ENCODE peak calls at places on chromosomes 4 and X, in seven cellular contexts. M is ovary; S is stomach; Y is effector memory CD4-positive, alpha-beta T cell; L is CD8-positive, alpha-beta T cell; I is CD8-positive, alpha-beta memory T cell; V is uterus. H is an unnamed sample.

GRCh38 chrX:71547339-71547738 is 14.4 kb downstream of the OGT start:
- DNase-seq in I (no peak), M (no peak), Y (no peak), L (no peak), S (no peak), V (no peak), H (no peak)

GRCh38 chr4:149164282-149164681 is 651.4 kb downstream of the IQCM start:
- DNase-seq in S (no peak), M (no peak), L (no peak), I (no peak), Y (no peak), V (no peak), H (no peak)

GRCh38 chr4:82988323-82988832 is 22.2 kb downstream of the LIN54 start:
- DNase-seq in S (no peak), V (no peak), I (no peak), M (no peak), Y (no peak), L (no peak), H (no peak)

GRCh38 chr4:46392421-46392820 is 2.5 kb upstream of the GABRA2 start:
- DNase-seq in Y (no peak), S (no peak), I (no peak), L (no peak), V (no peak), M (no peak), H (no peak)

GRCh38 chrX:30504309-30504708 is 73.3 kb downstream of the TASL start:
- DNase-seq in M (no peak), L (no peak), V (no peak), I (no peak), Y (no peak), S (no peak), H (no peak)

GRCh38 chrX:13008189-13008533 is 33.3 kb downstream of the TMSB4X start:
- DNase-seq in V (no peak), Y (no peak), L (no peak), M (no peak), S (no peak), I (no peak), H (no peak)

GRCh38 chrX:6002056-6002455 is 226.6 kb downstream of the NLGN4X start:
- DNase-seq in Y (no peak), I (no peak), V (no peak), M (no peak), L (no peak), S (no peak), H (no peak)

GRCh38 chrX:48702716-48703115 is 6.2 kb downstream of the SUV39H1 start:
- DNase-seq in M (no peak), S (no peak), I (no peak), Y (no peak), L (no peak), V (no peak), H (no peak)

GRCh38 chrX:24023972-24024664 is 2.9 kb downstream of the KLHL15 start:
- DNase-seq in S (no peak), Y (no peak), I (no peak), M (no peak), V (no peak), L (no peak), H (peak; percentile 45)

GRCh38 chr4:107248571-107248970 is 212.5 kb upstream of the DKK2 start:
- DNase-seq in S (no peak), V (no peak), Y (no peak), L (no peak), M (no peak), I (no peak), H (no peak)

GRCh38 chrX:123962794-123963373 is 1.4 kb downstream of the STAG2 start:
- DNase-seq in S (peak; percentile 88), V (peak; percentile 95), M (peak; percentile 89), I (peak; percentile 69), Y (peak; percentile 76), L (peak; percentile 78), H (peak; percentile 75)

GRCh38 chr4:181566490-181566889 is 676.7 kb upstream of the TENM3 start:
- DNase-seq in V (no peak), S (no peak), Y (no peak), I (no peak), M (no peak), L (no peak), H (no peak)

GRCh38 chr4:188439641-188440311 is 300.5 kb downstream of the TRIML1 start:
- DNase-seq in L (no peak), M (no peak), I (no peak), V (no peak), S (peak; percentile 32), Y (no peak), H (no peak)

GRCh38 chrX:106684207-106684606 is 42.3 kb upstream of the RNF128 start:
- DNase-seq in I (no peak), L (no peak), Y (no peak), M (no peak), V (no peak), S (no peak), H (no peak)

GRCh38 chr4:17109126-17109525 is 210.7 kb upstream of the LDB2 start:
- DNase-seq in S (no peak), I (no peak), M (no peak), L (no peak), V (no peak), Y (no peak), H (no peak)

GRCh38 chrX:49838374-49838773 is 9.3 kb downstream of the PAGE4 start:
- DNase-seq in S (peak; percentile 34), I (no peak), Y (no peak), V (no peak), L (no peak), M (no peak), H (peak; percentile 19)

GRCh38 chrX:104098151-104098808 is 14.0 kb upstream of the ZCCHC18 start:
- DNase-seq in I (peak; percentile 29), M (peak; percentile 53), S (peak; percentile 43), Y (peak; percentile 14), L (peak; percentile 41), V (peak; percentile 56), H (peak; percentile 63)

GRCh38 chrX:104324871-104325585 is 70.3 kb upstream of the ESX1 start:
- DNase-seq in V (no peak), Y (no peak), I (no peak), S (no peak), L (no peak), M (no peak), H (no peak)

GRCh38 chrX:45850197-45850774 is 649.6 kb upstream of the DIPK2B start:
- DNase-seq in Y (no peak), L (peak; percentile 14), S (no peak), M (peak; percentile 22), V (peak; percentile 15), I (peak; percentile 2), H (peak; percentile 11)

GRCh38 chrX:17032351-17032750 is 85.9 kb downstream of the REPS2 start:
- DNase-seq in S (peak; percentile 54), I (no peak), M (no peak), V (peak; percentile 64), L (no peak), Y (no peak), H (no peak)

GRCh38 chrX:17033225-17033624 is 86.8 kb downstream of the REPS2 start:
- DNase-seq in V (no peak), M (no peak), S (no peak), Y (no peak), I (no peak), L (no peak), H (no peak)

GRCh38 chrX:17030092-17030491 is 83.6 kb downstream of the REPS2 start:
- DNase-seq in I (no peak), L (no peak), Y (no peak), M (no peak), V (no peak), S (no peak), H (no peak)

GRCh38 chrX:17030580-17031285 is 84.3 kb downstream of the REPS2 start:
- DNase-seq in V (no peak), I (no peak), S (no peak), Y (no peak), L (no peak), M (no peak), H (no peak)

DNA sequence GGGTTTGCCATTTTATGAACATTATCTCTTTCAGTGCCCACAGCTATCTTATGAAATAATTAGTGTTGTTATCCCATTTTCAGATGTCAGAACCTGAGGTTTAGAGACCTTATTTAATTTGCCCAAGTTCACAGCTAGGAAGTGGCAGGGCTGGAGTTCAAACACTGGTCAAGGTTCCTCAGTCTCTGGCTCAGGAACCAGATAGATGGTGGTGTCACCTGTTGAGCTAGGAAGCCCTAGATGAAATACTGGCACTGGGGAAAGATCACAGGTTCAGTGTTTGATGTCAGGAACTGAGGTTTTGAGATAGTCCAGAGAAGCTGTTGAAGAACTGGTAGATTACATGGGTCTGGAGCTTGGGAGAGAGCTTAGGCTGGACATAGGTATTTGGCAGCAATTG is 85.4 kb downstream of the REPS2 start:
- DNase-seq in S (no peak), L (no peak), I (no peak), M (no peak), Y (no peak), V (no peak), H (no peak)
- H3K4me1 ChIP-seq in S (peaks cover 30% of the 10 kb centered on the region), L (no peaks in the 10 kb centered on the region), I (no peaks in the 10 kb centered on the region), M (peaks cover 2% of the 10 kb centered on the region), Y (no peaks in the 10 kb centered on the region), V (no peaks in the 10 kb centered on the region), H (no peaks in the 10 kb centered on the region)

DNA sequence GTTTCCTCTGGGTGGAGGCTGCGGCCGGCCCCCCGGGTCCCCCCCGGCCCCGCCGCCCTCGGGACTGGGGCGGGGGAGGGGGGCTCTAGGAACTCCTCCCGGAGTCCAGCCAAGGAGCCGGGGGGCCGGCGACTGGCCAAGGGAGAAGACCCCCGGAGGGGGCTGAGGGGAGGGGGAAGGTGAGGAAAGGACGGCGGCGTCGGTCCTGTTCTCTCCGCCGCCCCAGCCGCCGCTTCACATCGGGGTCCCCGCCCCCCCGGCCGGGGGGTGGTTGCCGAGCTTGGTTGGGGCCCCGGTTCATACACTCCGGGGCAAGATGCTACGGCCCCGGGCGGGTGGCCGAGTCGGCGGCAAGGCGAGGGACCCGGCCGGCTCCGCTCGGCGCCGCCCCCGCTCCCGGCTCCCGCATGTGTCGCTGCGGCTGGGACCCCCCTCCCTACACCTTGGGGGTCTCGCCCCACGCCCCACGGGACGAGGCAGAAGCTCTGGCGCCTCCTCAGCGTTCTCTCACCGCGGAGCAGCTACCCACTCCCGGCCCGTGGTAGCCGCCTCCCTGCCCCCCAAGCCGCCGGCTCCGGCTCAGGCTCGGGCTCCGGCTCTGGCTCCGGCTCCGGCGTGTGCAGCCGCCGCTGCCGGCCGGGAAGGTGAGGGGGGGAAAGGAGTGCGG is 523 bp downstream of the FBXW7 start:
- DNase-seq in M (peak; percentile 57), Y (no peak), L (peak; percentile 33), I (peak; percentile 12), V (no peak), S (no peak), H (peak; percentile 24)
- H3K4me1 ChIP-seq in M (peaks cover 1% of the 10 kb centered on the region), Y (peaks cover 37% of the 10 kb centered on the region), L (peaks cover 58% of the 10 kb centered on the region), I (peaks cover 59% of the 10 kb centered on the region), V (peaks cover 12% of the 10 kb centered on the region), S (peaks cover 69% of the 10 kb centered on the region), H (peaks cover 75% of the 10 kb centered on the region)

DNA sequence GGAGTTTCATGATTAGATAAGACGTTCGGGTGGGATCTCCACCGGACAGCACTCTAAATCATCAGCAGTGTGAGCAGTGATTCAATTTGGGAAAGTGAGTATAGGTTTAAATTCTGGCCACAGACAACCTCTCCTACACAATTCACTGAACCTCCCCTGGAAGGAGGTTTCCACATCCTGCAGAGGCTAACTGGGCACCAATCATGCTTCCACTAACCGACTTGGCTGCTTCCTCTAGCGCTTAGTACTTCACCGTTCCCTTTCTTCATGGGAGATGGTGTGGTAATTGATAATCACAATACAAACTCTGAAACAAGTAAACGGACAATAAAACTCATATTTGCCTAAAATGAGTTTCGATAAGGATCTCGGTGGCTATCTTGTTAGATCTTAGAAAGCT is 5.5 kb downstream of the CXCL9 start:
- DNase-seq in S (no peak), V (no peak), L (no peak), M (no peak), I (no peak), Y (no peak), H (no peak)
- H3K4me1 ChIP-seq in S (no peaks in the 10 kb centered on the region), V (no peaks in the 10 kb centered on the region), L (no peaks in the 10 kb centered on the region), M (no peaks in the 10 kb centered on the region), I (no peaks in the 10 kb centered on the region), Y (no peaks in the 10 kb centered on the region), H (no peaks in the 10 kb centered on the region)

GRCh38 chrX:109848451-109849050 is 115.5 kb upstream of the ACSL4 start:
- DNase-seq in I (no peak), M (no peak), L (no peak), S (no peak), V (no peak), Y (no peak), H (peak; percentile 43)
- H3K4me1 ChIP-seq in I (no peaks in the 10 kb centered on the region), M (no peaks in the 10 kb centered on the region), L (no peaks in the 10 kb centered on the region), S (no peaks in the 10 kb centered on the region), V (no peaks in the 10 kb centered on the region), Y (no peaks in the 10 kb centered on the region), H (no peaks in the 10 kb centered on the region)

H was measured in CD4-positive, CD25-positive, alpha-beta regulatory T cell.